ENCODE peak calls at places on chromosomes 5 and 9, in six cellular contexts. One of them, this sample, is unnamed.

GRCh38 chr5:36378551-36378950 is 76.8 kb upstream of the RANBP3L start:
- DNase-seq in HCT116: no peak
- DNase-seq in CD14-positive monocyte: no peak
- DNase-seq in progenitor cell of endocrine pancreas: no peak
- DNase-seq in H9: no peak
- DNase-seq in HepG2: no peak
- DNase-seq in this sample: no peak

GRCh38 chr5:171162602-171163001 is 146.4 kb upstream of the TLX3 start:
- DNase-seq in HepG2: no peak
- DNase-seq in H9: peak
- DNase-seq in progenitor cell of endocrine pancreas: no peak
- DNase-seq in CD14-positive monocyte: no peak
- DNase-seq in HCT116: peak
- DNase-seq in this sample: no peak

GRCh38 chr5:101728933-101729332 is 567.2 kb downstream of the SLCO4C1 start:
- DNase-seq in HCT116: peak
- DNase-seq in CD14-positive monocyte: no peak
- DNase-seq in H9: no peak
- DNase-seq in progenitor cell of endocrine pancreas: no peak
- DNase-seq in HepG2: peak
- DNase-seq in this sample: no peak

GRCh38 chr5:142007237-142007544 is 5.6 kb downstream of the GNPDA1 start:
- DNase-seq in H9: no peak
- DNase-seq in progenitor cell of endocrine pancreas: no peak
- DNase-seq in CD14-positive monocyte: no peak
- DNase-seq in HepG2: no peak
- DNase-seq in HCT116: no peak
- DNase-seq in this sample: no peak

GRCh38 chr5:127556609-127557348 is 39.3 kb downstream of the PRRC1 start:
- DNase-seq in H9: no peak
- DNase-seq in HCT116: no peak
- DNase-seq in HepG2: no peak
- DNase-seq in progenitor cell of endocrine pancreas: no peak
- DNase-seq in CD14-positive monocyte: no peak
- DNase-seq in this sample: no peak

GRCh38 chr5:141101059-141101458 is 786 bp downstream of the PCDHB3 start:
- DNase-seq in CD14-positive monocyte: no peak
- DNase-seq in progenitor cell of endocrine pancreas: no peak
- DNase-seq in HCT116: no peak
- DNase-seq in HepG2: no peak
- DNase-seq in H9: no peak
- DNase-seq in this sample: no peak

GRCh38 chr5:1110260-1110929 is 1.5 kb downstream of the SLC12A7 start:
- DNase-seq in HCT116: no peak
- DNase-seq in H9: no peak
- DNase-seq in CD14-positive monocyte: no peak
- DNase-seq in progenitor cell of endocrine pancreas: no peak
- DNase-seq in HepG2: no peak
- DNase-seq in this sample: no peak

GRCh38 chr5:78467744-78468357 is 107.4 kb downstream of the SCAMP1 start:
- DNase-seq in HepG2: peak
- DNase-seq in CD14-positive monocyte: no peak
- DNase-seq in progenitor cell of endocrine pancreas: no peak
- DNase-seq in HCT116: no peak
- DNase-seq in H9: no peak
- DNase-seq in this sample: no peak

GRCh38 chr5:110362252-110362651 is 364.2 kb downstream of the TMEM232 start:
- DNase-seq in CD14-positive monocyte: no peak
- DNase-seq in progenitor cell of endocrine pancreas: no peak
- DNase-seq in H9: no peak
- DNase-seq in HCT116: no peak
- DNase-seq in HepG2: no peak
- DNase-seq in this sample: no peak

GRCh38 chr5:141701341-141702119 is 19.5 kb upstream of the ARAP3 start:
- DNase-seq in HCT116: no peak
- DNase-seq in progenitor cell of endocrine pancreas: no peak
- DNase-seq in H9: no peak
- DNase-seq in HepG2: no peak
- DNase-seq in CD14-positive monocyte: no peak
- DNase-seq in this sample: no peak

GRCh38 chr5:158979749-158980521 is 119.8 kb downstream of the EBF1 start:
- DNase-seq in progenitor cell of endocrine pancreas: no peak
- DNase-seq in HepG2: no peak
- DNase-seq in H9: no peak
- DNase-seq in HCT116: no peak
- DNase-seq in CD14-positive monocyte: no peak
- DNase-seq in this sample: no peak

GRCh38 chr9:137273616-137274320 is 3.8 kb upstream of the TOR4A start:
- DNase-seq in progenitor cell of endocrine pancreas: no peak
- DNase-seq in HepG2: no peak
- DNase-seq in H9: peak
- DNase-seq in HCT116: no peak
- DNase-seq in CD14-positive monocyte: no peak
- DNase-seq in this sample: no peak

GRCh38 chr9:76459691-76460635 is 981 bp downstream of the GCNT1 start:
- DNase-seq in H9: peak
- DNase-seq in CD14-positive monocyte: no peak
- DNase-seq in progenitor cell of endocrine pancreas: peak
- DNase-seq in HCT116: peak
- DNase-seq in HepG2: peak
- DNase-seq in this sample: no peak

GRCh38 chr9:8074645-8075044 is 275.1 kb upstream of the DMAC1 start:
- DNase-seq in CD14-positive monocyte: no peak
- DNase-seq in H9: no peak
- DNase-seq in progenitor cell of endocrine pancreas: no peak
- DNase-seq in HepG2: no peak
- DNase-seq in HCT116: no peak
- DNase-seq in this sample: no peak

GRCh38 chr9:38394419-38394818 is 1.9 kb downstream of the ALDH1B1 start:
- DNase-seq in HCT116: no peak
- DNase-seq in CD14-positive monocyte: no peak
- DNase-seq in H9: no peak
- DNase-seq in HepG2: no peak
- DNase-seq in progenitor cell of endocrine pancreas: no peak
- DNase-seq in this sample: no peak

GRCh38 chr5:61304611-61305369 is 27.3 kb upstream of the ZSWIM6 start:
- DNase-seq in H9: no peak
- DNase-seq in progenitor cell of endocrine pancreas: no peak
- DNase-seq in CD14-positive monocyte: no peak
- DNase-seq in HCT116: peak
- DNase-seq in HepG2: peak
- DNase-seq in this sample: no peak

GRCh38 chr9:108105885-108106284 is 616.3 kb upstream of the KLF4 start:
- DNase-seq in H9: peak
- DNase-seq in HepG2: no peak
- DNase-seq in CD14-positive monocyte: no peak
- DNase-seq in progenitor cell of endocrine pancreas: no peak
- DNase-seq in HCT116: no peak
- DNase-seq in this sample: no peak

GRCh38 chr5:176810687-176811501 is 535 bp downstream of the UNC5A start:
- DNase-seq in CD14-positive monocyte: no peak
- DNase-seq in HCT116: no peak
- DNase-seq in HepG2: no peak
- DNase-seq in progenitor cell of endocrine pancreas: no peak
- DNase-seq in H9: no peak
- DNase-seq in this sample: no peak

GRCh38 chr9:128114326-128115186 is 13.0 kb downstream of the PTGES2 start:
- DNase-seq in H9: peak
- DNase-seq in CD14-positive monocyte: peak
- DNase-seq in progenitor cell of endocrine pancreas: no peak
- DNase-seq in HCT116: no peak
- DNase-seq in HepG2: no peak
- DNase-seq in this sample: peak

GRCh38 chr5:141844414-141845097 is 33.7 kb downstream of the PCDH1 start:
- DNase-seq in HepG2: no peak
- DNase-seq in CD14-positive monocyte: no peak
- DNase-seq in H9: no peak
- DNase-seq in progenitor cell of endocrine pancreas: no peak
- DNase-seq in HCT116: no peak
- DNase-seq in this sample: no peak

GRCh38 chr5:157215826-157216167 is 35.2 kb downstream of the ITK start:
- DNase-seq in H9: no peak
- DNase-seq in progenitor cell of endocrine pancreas: no peak
- DNase-seq in HepG2: no peak
- DNase-seq in CD14-positive monocyte: no peak
- DNase-seq in HCT116: no peak
- DNase-seq in this sample: no peak

GRCh38 chr9:87796232-87796631 is 70.3 kb downstream of the CTSL start:
- DNase-seq in HepG2: no peak
- DNase-seq in CD14-positive monocyte: peak
- DNase-seq in HCT116: no peak
- DNase-seq in progenitor cell of endocrine pancreas: no peak
- DNase-seq in H9: no peak
- DNase-seq in this sample: no peak

GRCh38 chr9:134323741-134324358 is 2.4 kb upstream of the RXRA start:
- DNase-seq in progenitor cell of endocrine pancreas: no peak
- DNase-seq in HCT116: peak
- DNase-seq in HepG2: peak
- DNase-seq in CD14-positive monocyte: peak
- DNase-seq in H9: no peak
- DNase-seq in this sample: no peak

GRCh38 chr5:175567954-175568353 is 89.6 kb downstream of the SFXN1 start:
- DNase-seq in H9: no peak
- DNase-seq in HepG2: no peak
- DNase-seq in HCT116: peak
- DNase-seq in CD14-positive monocyte: no peak
- DNase-seq in progenitor cell of endocrine pancreas: no peak
- DNase-seq in this sample: no peak

GRCh38 chr9:35423499-35423898 is 66.4 kb upstream of the RUSC2 start:
- DNase-seq in progenitor cell of endocrine pancreas: no peak
- DNase-seq in HCT116: no peak
- DNase-seq in CD14-positive monocyte: no peak
- DNase-seq in HepG2: peak
- DNase-seq in H9: no peak
- DNase-seq in this sample: no peak

GRCh38 chr5:178460598-178461425 is 129.4 kb downstream of the COL23A1 start:
- DNase-seq in progenitor cell of endocrine pancreas: peak
- DNase-seq in H9: peak
- DNase-seq in HepG2: peak
- DNase-seq in CD14-positive monocyte: peak
- DNase-seq in HCT116: peak
- DNase-seq in this sample: no peak

GRCh38 chr5:9430306-9430705 is 115.6 kb downstream of the SEMA5A start:
- DNase-seq in CD14-positive monocyte: no peak
- DNase-seq in HCT116: no peak
- DNase-seq in H9: no peak
- DNase-seq in progenitor cell of endocrine pancreas: no peak
- DNase-seq in HepG2: no peak
- DNase-seq in this sample: no peak

GRCh38 chr5:161546463-161547301 is at the start of gene GABRB2:
- DNase-seq in H9: peak
- DNase-seq in HCT116: no peak
- DNase-seq in progenitor cell of endocrine pancreas: peak
- DNase-seq in CD14-positive monocyte: no peak
- DNase-seq in HepG2: peak
- DNase-seq in this sample: no peak
- TF ChIP-seq CTCF in H9: no peak
- TF ChIP-seq CTCF in HCT116: no peak
- TF ChIP-seq CTCF in progenitor cell of endocrine pancreas: no peak
- TF ChIP-seq CTCF in CD14-positive monocyte: no peak
- TF ChIP-seq CTCF in HepG2: no peak
- TF ChIP-seq CTCF in this sample: no peak

GRCh38 chr5:173302546-173303155 is 25.6 kb downstream of the STC2 start:
- DNase-seq in HepG2: peak
- DNase-seq in progenitor cell of endocrine pancreas: no peak
- DNase-seq in CD14-positive monocyte: no peak
- DNase-seq in H9: peak
- DNase-seq in HCT116: peak
- DNase-seq in this sample: no peak
- TF ChIP-seq CTCF in HepG2: no peak
- TF ChIP-seq CTCF in progenitor cell of endocrine pancreas: no peak
- TF ChIP-seq CTCF in CD14-positive monocyte: no peak
- TF ChIP-seq CTCF in H9: no peak
- TF ChIP-seq CTCF in HCT116: no peak
- TF ChIP-seq CTCF in this sample: no peak

GRCh38 chr5:169200086-169200778 is 100.7 kb downstream of the SLIT3 start:
- DNase-seq in progenitor cell of endocrine pancreas: no peak
- DNase-seq in CD14-positive monocyte: no peak
- DNase-seq in HepG2: no peak
- DNase-seq in HCT116: no peak
- DNase-seq in H9: no peak
- DNase-seq in this sample: no peak
- TF ChIP-seq CTCF in progenitor cell of endocrine pancreas: no peak
- TF ChIP-seq CTCF in CD14-positive monocyte: no peak
- TF ChIP-seq CTCF in HepG2: no peak
- TF ChIP-seq CTCF in HCT116: no peak
- TF ChIP-seq CTCF in H9: no peak
- TF ChIP-seq CTCF in this sample: no peak

GRCh38 chr9:100351508-100351907 is 1.2 kb downstream of the TEX10 start:
- DNase-seq in H9: no peak
- DNase-seq in progenitor cell of endocrine pancreas: no peak
- DNase-seq in CD14-positive monocyte: no peak
- DNase-seq in HepG2: no peak
- DNase-seq in HCT116: no peak
- DNase-seq in this sample: no peak

GRCh38 chr9:100355561-100355960 is 2.8 kb upstream of the TEX10 start:
- DNase-seq in HepG2: no peak
- DNase-seq in progenitor cell of endocrine pancreas: no peak
- DNase-seq in CD14-positive monocyte: no peak
- DNase-seq in H9: no peak
- DNase-seq in HCT116: no peak
- DNase-seq in this sample: no peak

GRCh38 chr9:100352201-100352726 is 478 bp downstream of the TEX10 start:
- DNase-seq in CD14-positive monocyte: peak
- DNase-seq in HCT116: no peak
- DNase-seq in progenitor cell of endocrine pancreas: no peak
- DNase-seq in H9: peak
- DNase-seq in HepG2: no peak
- DNase-seq in this sample: peak

GRCh38 chr9:100352727-100353505 is at the start of gene TEX10:
- DNase-seq in progenitor cell of endocrine pancreas: peak
- DNase-seq in HCT116: peak
- DNase-seq in CD14-positive monocyte: peak
- DNase-seq in HepG2: peak
- DNase-seq in H9: peak
- DNase-seq in this sample: peak

GRCh38 chr9:100354121-100354800 is 1.5 kb upstream of the TEX10 start:
- DNase-seq in HCT116: no peak
- DNase-seq in H9: no peak
- DNase-seq in progenitor cell of endocrine pancreas: no peak
- DNase-seq in CD14-positive monocyte: no peak
- DNase-seq in HepG2: no peak
- DNase-seq in this sample: no peak
- TF ChIP-seq CTCF in HCT116: no peak
- TF ChIP-seq CTCF in H9: peak
- TF ChIP-seq CTCF in progenitor cell of endocrine pancreas: no peak
- TF ChIP-seq CTCF in CD14-positive monocyte: no peak
- TF ChIP-seq CTCF in HepG2: no peak
- TF ChIP-seq CTCF in this sample: no peak

This sample was measured in chondrocyte.